ENCODE peak calls at places on chromosomes 12 and 14, in four cellular contexts. M is cardiac muscle cell, T is trophoblast cell, Z is suprapubic skin. P is an unnamed sample.
A peak's percentile ranks its signal among the peaks of the same experiment; 100 is the strongest.

GRCh38 chr12:128968668-128969067 is 115.4 kb downstream of the GLT1D1 start:
- DNase-seq in M (no peak), T (no peak), Z (no peak), P (no peak)

GRCh38 chr14:88630565-88630964 is 67.7 kb downstream of the ZC3H14 start:
- DNase-seq in M (peak; percentile 90), T (peak; percentile 53), Z (no peak), P (no peak)

GRCh38 chr12:9001233-9001632 is 11.9 kb downstream of the KLRG1 start:
- DNase-seq in M (no peak), T (no peak), Z (no peak), P (no peak)

GRCh38 chr14:61435563-61436337 is 114.4 kb downstream of the PRKCH start:
- DNase-seq in M (peak; percentile 25), T (no peak), Z (no peak), P (no peak)

GRCh38 chr14:105894978-105895881 is 368.8 kb downstream of the TMEM121 start:
- DNase-seq in M (no peak), T (no peak), Z (peak; percentile 70), P (no peak)

GRCh38 chr14:95180966-95181733 is 23.8 kb upstream of the DICER1 start:
- DNase-seq in M (peak; percentile 12), T (no peak), Z (no peak), P (no peak)

GRCh38 chr14:55448146-55448614 is 7.8 kb upstream of the TBPL2 start:
- DNase-seq in M (peak; percentile 85), T (peak; percentile 89), Z (no peak), P (no peak)

GRCh38 chr14:45970589-45970988 is 681.0 kb downstream of the RPL10L start:
- DNase-seq in M (no peak), T (no peak), Z (no peak), P (no peak)

GRCh38 chr12:131701705-131702572 is 9.0 kb upstream of the SFSWAP start:
- DNase-seq in M (no peak), T (no peak), Z (peak; percentile 53), P (no peak)

GRCh38 chr12:94362653-94363052 is 97.0 kb downstream of the CEP83 start:
- DNase-seq in M (no peak), T (no peak), Z (no peak), P (no peak)

GRCh38 chr14:50099335-50099734 is 17.0 kb downstream of the VCPKMT start:
- DNase-seq in M (no peak), T (no peak), Z (no peak), P (no peak)

GRCh38 chr12:108468149-108468968 is 46.7 kb upstream of the FICD start:
- DNase-seq in M (peak; percentile 58), T (no peak), Z (no peak), P (no peak)

GRCh38 chr12:64452559-64453329 is 824 bp downstream of the TBK1 start:
- DNase-seq in M (peak; percentile 83), T (peak; percentile 91), Z (no peak), P (no peak)

GRCh38 chr12:61412209-61412608 is 848.0 kb upstream of the USP15 start:
- DNase-seq in M (no peak), T (no peak), Z (no peak), P (no peak)

GRCh38 chr12:107372229-107372658 is 278.9 kb upstream of the CRY1 start:
- DNase-seq in M (peak; percentile 58), T (no peak), Z (no peak), P (no peak)

GRCh38 chr12:130155416-130156073 is 6.7 kb upstream of the FZD10 start:
- DNase-seq in M (no peak), T (no peak), Z (no peak), P (no peak)

GRCh38 chr14:63854330-63854729 is 1.5 kb downstream of the SYNE2 start:
- DNase-seq in M (no peak), T (no peak), Z (no peak), P (no peak)

GRCh38 chr12:27163048-27163715 is 80.8 kb upstream of the C12orf71 start:
- DNase-seq in M (no peak), T (no peak), Z (no peak), P (no peak)

GRCh38 chr14:62179367-62180018 is 417.3 kb downstream of the SNAPC1 start:
- DNase-seq in M (peak; percentile 92), T (peak; percentile 68), Z (no peak), P (no peak)

GRCh38 chr14:100383727-100384158 is 60.6 kb downstream of the SLC25A47 start:
- DNase-seq in M (peak; percentile 66), T (peak; percentile 47), Z (no peak), P (no peak)

GRCh38 chr14:22375321-22375930 is 213.6 kb downstream of the DAD1 start:
- DNase-seq in M (peak; percentile 74), T (peak; percentile 27), Z (no peak), P (no peak)

GRCh38 chr14:36647827-36648753 is 13.6 kb upstream of the PAX9 start:
- DNase-seq in M (peak; percentile 23), T (no peak), Z (no peak), P (no peak)

GRCh38 chr14:42980419-42980818 is 1373.7 kb downstream of the LRFN5 start:
- DNase-seq in M (no peak), T (no peak), Z (no peak), P (no peak)

GRCh38 chr12:25557830-25558436 is 4.8 kb upstream of the LMNTD1 start:
- DNase-seq in M (peak; percentile 52), T (peak; percentile 22), Z (no peak), P (no peak)

GRCh38 chr12:123916729-123917128 is 55.9 kb downstream of the CCDC92 start:
- DNase-seq in M (no peak), T (no peak), Z (no peak), P (no peak)

DNA sequence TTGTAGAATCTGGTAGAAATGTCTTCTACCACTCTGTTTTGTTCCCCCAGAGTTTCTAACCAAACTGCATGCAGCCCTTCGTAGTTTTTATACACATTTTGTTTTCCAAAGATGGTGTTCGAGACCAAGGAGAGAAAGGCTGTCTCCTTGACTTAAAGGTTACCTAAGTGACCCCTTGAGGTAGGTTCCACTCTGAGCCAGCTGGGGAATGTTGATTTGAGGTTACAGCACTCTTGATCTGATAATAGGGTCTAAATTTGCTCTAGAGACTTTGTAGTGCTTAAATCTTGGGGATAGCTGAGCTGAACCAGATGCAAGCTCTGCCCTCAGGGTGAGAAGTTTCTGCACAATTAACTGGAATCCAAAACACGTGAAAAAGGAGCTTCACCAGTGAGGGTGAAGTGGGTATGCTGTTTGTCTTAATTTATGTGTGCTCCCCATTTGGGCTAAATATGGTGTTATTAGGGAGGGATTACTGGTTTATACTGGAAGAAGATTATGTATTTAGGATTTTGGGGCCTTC is 3.1 kb downstream of the TMBIM6 start:
- DNase-seq in M (no peak), T (no peak), Z (no peak), P (no peak)
- H3K4me1 ChIP-seq in M (peaks cover 50% of the 10 kb centered on the region), T (peaks cover 5% of the 10 kb centered on the region), Z (peaks cover 59% of the 10 kb centered on the region), P (peaks cover 79% of the 10 kb centered on the region)

GRCh38 chr12:104495786-104496185 is 39.0 kb downstream of the CHST11 start:
- DNase-seq in M (peak; percentile 47), T (no peak), Z (no peak), P (no peak)
- H3K4me1 ChIP-seq in M (peaks cover 22% of the 10 kb centered on the region), T (no peaks in the 10 kb centered on the region), Z (no peaks in the 10 kb centered on the region), P (peaks cover 6% of the 10 kb centered on the region)

GRCh38 chr14:68935761-68936209 is 43.3 kb downstream of the ACTN1 start:
- DNase-seq in M (peak; percentile 61), T (no peak), Z (no peak), P (no peak)

GRCh38 chr14:68938515-68939423 is 40.3 kb downstream of the ACTN1 start:
- DNase-seq in M (peak; percentile 51), T (no peak), Z (no peak), P (no peak)

GRCh38 chr14:68937790-68938514 is 41.1 kb downstream of the ACTN1 start:
- DNase-seq in M (no peak), T (no peak), Z (no peak), P (no peak)

GRCh38 chr14:68936980-68937379 is 42.1 kb downstream of the ACTN1 start:
- DNase-seq in M (no peak), T (no peak), Z (no peak), P (no peak)

DNA sequence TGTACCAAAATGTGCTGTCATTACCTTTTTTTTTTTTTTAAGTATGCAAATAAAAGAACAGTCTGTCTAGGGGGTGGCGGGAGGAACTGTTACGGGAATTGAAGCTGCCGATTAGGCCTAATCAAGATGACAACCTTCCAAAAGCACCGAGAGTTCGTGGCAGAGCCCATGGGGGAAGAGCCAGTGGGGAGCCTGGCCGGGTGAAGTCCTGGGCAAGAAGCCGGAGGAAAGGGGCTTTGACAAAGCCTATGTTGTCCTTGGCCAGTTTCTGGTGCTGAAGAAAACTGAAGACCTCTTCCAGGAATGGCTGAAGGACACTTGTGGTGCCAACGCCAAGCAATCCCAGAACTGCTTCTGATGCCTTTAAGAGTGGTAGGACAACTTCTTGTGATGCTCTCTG is 42.6 kb downstream of the ACTN1 start:
- DNase-seq in M (peak; percentile 46), T (no peak), Z (no peak), P (no peak)
- H3K4me1 ChIP-seq in M (peaks cover 66% of the 10 kb centered on the region), T (peaks cover 42% of the 10 kb centered on the region), Z (peaks cover 72% of the 10 kb centered on the region), P (peaks cover 100% of the 10 kb centered on the region)

GRCh38 chr12:75480469-75480949 is at the start of gene GLIPR1:
- DNase-seq in M (peak; percentile 98), T (peak; percentile 83), Z (peak; percentile 83), P (peak; percentile 15)

GRCh38 chr12:75481013-75481705 is 604 bp downstream of the GLIPR1 start:
- DNase-seq in M (peak; percentile 59), T (no peak), Z (no peak), P (no peak)

GRCh38 chr12:75483411-75483810 is 2.9 kb downstream of the GLIPR1 start:
- DNase-seq in M (peak; percentile 21), T (no peak), Z (no peak), P (no peak)

GRCh38 chr12:75482636-75483035 is 2.1 kb downstream of the GLIPR1 start:
- DNase-seq in M (peak; percentile 26), T (no peak), Z (no peak), P (no peak)

GRCh38 chr12:75481774-75482173 is 1.2 kb downstream of the GLIPR1 start:
- DNase-seq in M (peak; percentile 88), T (peak; percentile 41), Z (no peak), P (no peak)
- H3K4me1 ChIP-seq in M (no peaks in the 10 kb centered on the region), T (peaks cover 3% of the 10 kb centered on the region), Z (peaks cover 9% of the 10 kb centered on the region), P (no peaks in the 10 kb centered on the region)

GRCh38 chr14:102594514-102595175 is 2.2 kb downstream of the RCOR1 start:
- DNase-seq in M (peak; percentile 72), T (peak; percentile 74), Z (no peak), P (no peak)
- H3K4me1 ChIP-seq in M (peaks cover 22% of the 10 kb centered on the region), T (peaks cover 12% of the 10 kb centered on the region), Z (peaks cover 30% of the 10 kb centered on the region), P (peaks cover 14% of the 10 kb centered on the region)

GRCh38 chr14:104687601-104688504 is 1.6 kb upstream of the INF2 start:
- DNase-seq in M (peak; percentile 78), T (peak; percentile 96), Z (no peak), P (no peak)
- H3K4me1 ChIP-seq in M (peaks cover 11% of the 10 kb centered on the region), T (peaks cover 41% of the 10 kb centered on the region), Z (peaks cover 66% of the 10 kb centered on the region), P (peaks cover 73% of the 10 kb centered on the region)

P was measured in esophagus squamous epithelium.